ENCODE peak calls at places on chromosome 7, in four cellular contexts. One of them, this sample, is unnamed.

GRCh38 chr7:20064181-20064970 is 152.8 kb downstream of the MACC1 start:
- DNase-seq in GM12878: no peak
- DNase-seq in H1: no peak
- DNase-seq in HepG2: no peak
- DNase-seq in this sample: no peak

GRCh38 chr7:46007990-46008643 is 87.0 kb upstream of the IGFBP3 start:
- DNase-seq in H1: no peak
- DNase-seq in HepG2: no peak
- DNase-seq in GM12878: no peak
- DNase-seq in this sample: no peak

GRCh38 chr7:30062587-30062986 is 34.4 kb downstream of the PLEKHA8 start:
- DNase-seq in H1: no peak
- DNase-seq in GM12878: no peak
- DNase-seq in HepG2: peak
- DNase-seq in this sample: peak

GRCh38 chr7:51315393-51316261 is 982 bp downstream of the COBL start:
- DNase-seq in H1: peak
- DNase-seq in HepG2: peak
- DNase-seq in GM12878: no peak
- DNase-seq in this sample: no peak

GRCh38 chr7:50300336-50300735 is 4.2 kb upstream of the IKZF1 start:
- DNase-seq in GM12878: no peak
- DNase-seq in HepG2: no peak
- DNase-seq in H1: no peak
- DNase-seq in this sample: no peak

GRCh38 chr7:112571852-112572607 is 91.2 kb downstream of the LSMEM1 start:
- DNase-seq in HepG2: peak
- DNase-seq in GM12878: no peak
- DNase-seq in H1: no peak
- DNase-seq in this sample: peak

GRCh38 chr7:134502463-134502862 is 24.9 kb upstream of the AKR1B10 start:
- DNase-seq in HepG2: no peak
- DNase-seq in GM12878: no peak
- DNase-seq in H1: no peak
- DNase-seq in this sample: no peak

GRCh38 chr7:150731916-150732315 is 5.3 kb upstream of the GIMAP5 start:
- DNase-seq in H1: no peak
- DNase-seq in GM12878: no peak
- DNase-seq in HepG2: no peak
- DNase-seq in this sample: no peak

GRCh38 chr7:38932509-38933168 is 23.6 kb upstream of the VPS41 start:
- DNase-seq in HepG2: peak
- DNase-seq in GM12878: peak
- DNase-seq in H1: peak
- DNase-seq in this sample: peak

GRCh38 chr7:2043316-2044039 is 189.3 kb downstream of the MAD1L1 start:
- DNase-seq in H1: no peak
- DNase-seq in GM12878: no peak
- DNase-seq in HepG2: no peak
- DNase-seq in this sample: no peak

GRCh38 chr7:98105942-98106544 is 619 bp upstream of the LMTK2 start:
- DNase-seq in HepG2: peak
- DNase-seq in H1: no peak
- DNase-seq in GM12878: no peak
- DNase-seq in this sample: no peak

GRCh38 chr7:17155529-17155928 is 142.9 kb upstream of the AHR start:
- DNase-seq in H1: no peak
- DNase-seq in HepG2: no peak
- DNase-seq in GM12878: no peak
- DNase-seq in this sample: no peak

GRCh38 chr7:47253650-47254080 is 328.2 kb downstream of the TNS3 start:
- DNase-seq in GM12878: no peak
- DNase-seq in H1: peak
- DNase-seq in HepG2: no peak
- DNase-seq in this sample: peak

GRCh38 chr7:43669286-43670081 is 59.8 kb downstream of the COA1 start:
- DNase-seq in GM12878: no peak
- DNase-seq in HepG2: no peak
- DNase-seq in H1: peak
- DNase-seq in this sample: peak

GRCh38 chr7:114656471-114656870 is 241.9 kb downstream of the FOXP2 start:
- DNase-seq in HepG2: no peak
- DNase-seq in H1: no peak
- DNase-seq in GM12878: no peak
- DNase-seq in this sample: no peak

GRCh38 chr7:67738145-67738544 is 741.5 kb downstream of the TYW1 start:
- DNase-seq in H1: no peak
- DNase-seq in HepG2: no peak
- DNase-seq in GM12878: no peak
- DNase-seq in this sample: no peak

GRCh38 chr7:134757938-134758337 is 21.5 kb upstream of the CALD1 start:
- DNase-seq in H1: no peak
- DNase-seq in HepG2: no peak
- DNase-seq in GM12878: no peak
- DNase-seq in this sample: no peak

GRCh38 chr7:44286618-44287487 is 38.5 kb downstream of the CAMK2B start:
- DNase-seq in H1: peak
- DNase-seq in GM12878: no peak
- DNase-seq in HepG2: no peak
- DNase-seq in this sample: no peak

GRCh38 chr7:100220833-100221718 is 1.3 kb downstream of the PVRIG start:
- DNase-seq in GM12878: peak
- DNase-seq in H1: no peak
- DNase-seq in HepG2: no peak
- DNase-seq in this sample: no peak

GRCh38 chr7:94434031-94434430 is 39.3 kb downstream of the COL1A2 start:
- DNase-seq in GM12878: no peak
- DNase-seq in HepG2: no peak
- DNase-seq in H1: no peak
- DNase-seq in this sample: no peak

GRCh38 chr7:73701357-73701995 is 18.0 kb downstream of the STX1A start:
- DNase-seq in H1: peak
- DNase-seq in GM12878: no peak
- DNase-seq in HepG2: peak
- DNase-seq in this sample: peak

GRCh38 chr7:122304604-122304975 is at the start of gene FEZF1:
- DNase-seq in HepG2: peak
- DNase-seq in H1: no peak
- DNase-seq in GM12878: no peak
- DNase-seq in this sample: no peak

GRCh38 chr7:17580861-17581260 is 282.4 kb downstream of the AHR start:
- DNase-seq in HepG2: no peak
- DNase-seq in H1: no peak
- DNase-seq in GM12878: no peak
- DNase-seq in this sample: no peak

GRCh38 chr7:5117095-5117970 is 71.7 kb downstream of the RBAK start:
- DNase-seq in H1: no peak
- DNase-seq in HepG2: no peak
- DNase-seq in GM12878: no peak
- DNase-seq in this sample: no peak

GRCh38 chr7:101728128-101728527 is 89.3 kb upstream of the CUX1 start:
- DNase-seq in HepG2: no peak
- DNase-seq in GM12878: no peak
- DNase-seq in H1: no peak
- DNase-seq in this sample: no peak

GRCh38 chr7:55486991-55487390 is 85.3 kb downstream of the VOPP1 start:
- DNase-seq in HepG2: no peak
- DNase-seq in GM12878: no peak
- DNase-seq in H1: no peak
- DNase-seq in this sample: no peak

GRCh38 chr7:149007615-149008014 is 20.7 kb downstream of the PDIA4 start:
- DNase-seq in HepG2: no peak
- DNase-seq in H1: no peak
- DNase-seq in GM12878: no peak
- DNase-seq in this sample: peak

GRCh38 chr7:143882611-143883078 is 19.3 kb downstream of the TCAF1 start:
- DNase-seq in H1: no peak
- DNase-seq in GM12878: no peak
- DNase-seq in HepG2: peak
- DNase-seq in this sample: no peak

GRCh38 chr7:85927226-85927625 is 716.5 kb upstream of the GRM3 start:
- DNase-seq in GM12878: no peak
- DNase-seq in H1: no peak
- DNase-seq in HepG2: no peak
- DNase-seq in this sample: no peak

GRCh38 chr7:76069238-76069638 is 21.3 kb downstream of the MDH2 start:
- DNase-seq in GM12878: no peak
- DNase-seq in HepG2: no peak
- DNase-seq in H1: no peak
- DNase-seq in this sample: peak

GRCh38 chr7:130473877-130474276 is 18.0 kb upstream of the MEST start:
- DNase-seq in H1: no peak
- DNase-seq in GM12878: no peak
- DNase-seq in HepG2: no peak
- DNase-seq in this sample: no peak

GRCh38 chr7:152144557-152145245 is 119.2 kb downstream of the GALNT11 start:
- DNase-seq in HepG2: no peak
- DNase-seq in H1: no peak
- DNase-seq in GM12878: no peak
- DNase-seq in this sample: no peak

GRCh38 chr7:102094311-102094710 is 192.4 kb upstream of the SH2B2 start:
- DNase-seq in GM12878: no peak
- DNase-seq in HepG2: no peak
- DNase-seq in H1: no peak
- DNase-seq in this sample: no peak

GRCh38 chr7:137146552-137146961 is 197.0 kb downstream of the PTN start:
- DNase-seq in GM12878: no peak
- DNase-seq in HepG2: no peak
- DNase-seq in H1: no peak
- DNase-seq in this sample: no peak

GRCh38 chr7:18770154-18770807 is 274.7 kb downstream of the HDAC9 start:
- DNase-seq in GM12878: no peak
- DNase-seq in HepG2: no peak
- DNase-seq in H1: no peak
- DNase-seq in this sample: no peak

GRCh38 chr7:74002474-74003017 is 25.4 kb upstream of the ELN start:
- DNase-seq in H1: no peak
- DNase-seq in GM12878: no peak
- DNase-seq in HepG2: no peak
- DNase-seq in this sample: no peak

GRCh38 chr7:637826-638225 is 88.7 kb upstream of the DNAAF5 start:
- DNase-seq in H1: no peak
- DNase-seq in GM12878: no peak
- DNase-seq in HepG2: no peak
- DNase-seq in this sample: no peak
- TF ChIP-seq CBX5 in H1: no peak
- TF ChIP-seq CBX5 in GM12878: no peak
- TF ChIP-seq CBX5 in HepG2: no peak
- TF ChIP-seq CBX5 in this sample: no peak

GRCh38 chr7:107035446-107035845 is 9.1 kb upstream of the PRKAR2B start:
- DNase-seq in GM12878: no peak
- DNase-seq in HepG2: no peak
- DNase-seq in H1: no peak
- DNase-seq in this sample: peak
- TF ChIP-seq USF2 in GM12878: no peak
- TF ChIP-seq USF2 in HepG2: no peak
- TF ChIP-seq USF2 in H1: no peak
- TF ChIP-seq USF2 in this sample: no peak

GRCh38 chr7:71227126-71227525 is 95.2 kb downstream of the GALNT17 start:
- DNase-seq in HepG2: no peak
- DNase-seq in H1: no peak
- DNase-seq in GM12878: no peak
- DNase-seq in this sample: no peak
- TF ChIP-seq CBX5 in HepG2: no peak
- TF ChIP-seq CBX5 in H1: no peak
- TF ChIP-seq CBX5 in GM12878: no peak
- TF ChIP-seq CBX5 in this sample: no peak

DNA sequence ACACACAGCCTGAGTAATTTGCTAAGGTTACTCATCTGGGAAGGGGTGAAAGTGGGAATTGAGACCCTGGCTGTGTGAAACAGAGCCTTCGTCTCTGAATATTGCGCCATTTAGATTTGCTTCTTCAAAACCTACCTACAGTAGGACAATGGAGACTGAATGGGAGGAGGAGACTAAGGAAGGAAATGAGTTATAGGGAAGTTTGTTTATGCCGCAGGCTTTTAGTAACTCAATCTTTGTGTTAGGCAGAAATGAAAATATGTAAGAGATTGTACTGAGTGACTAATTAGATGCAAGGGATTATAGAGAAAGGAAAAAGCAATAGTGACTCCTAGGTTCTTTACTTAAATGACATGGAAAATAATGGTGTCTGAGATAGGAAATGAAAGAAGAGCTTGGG is 80.2 kb downstream of the KCND2 start:
- DNase-seq in HepG2: no peak
- DNase-seq in GM12878: no peak
- DNase-seq in H1: no peak
- DNase-seq in this sample: no peak
- TF ChIP-seq USF2 in HepG2: no peak
- TF ChIP-seq USF2 in GM12878: no peak
- TF ChIP-seq USF2 in H1: no peak
- TF ChIP-seq USF2 in this sample: no peak

DNA sequence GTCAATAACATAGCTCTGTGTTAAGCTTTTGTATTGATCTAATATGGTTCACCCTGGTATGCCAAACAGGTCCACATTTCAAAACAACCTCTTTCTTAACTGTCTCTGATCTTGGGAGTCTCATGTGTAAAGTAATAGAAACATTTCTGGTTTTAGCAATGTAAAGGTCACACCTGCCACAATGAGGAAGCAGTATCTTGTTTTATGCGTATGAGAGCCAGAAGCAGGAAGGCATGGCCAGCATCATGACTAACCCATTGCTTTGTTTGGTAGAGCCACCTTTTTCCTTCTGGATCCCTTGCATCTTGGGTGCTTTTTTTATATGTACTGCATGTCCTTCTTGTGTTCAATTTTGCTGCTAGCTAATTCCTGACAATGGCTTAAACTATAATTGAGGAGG is 411.3 kb upstream of the SEMA3C start:
- DNase-seq in GM12878: no peak
- DNase-seq in H1: no peak
- DNase-seq in HepG2: no peak
- DNase-seq in this sample: no peak
- TF ChIP-seq CBX5 in GM12878: no peak
- TF ChIP-seq CBX5 in H1: no peak
- TF ChIP-seq CBX5 in HepG2: no peak
- TF ChIP-seq CBX5 in this sample: no peak

GRCh38 chr7:129089521-129090212 is 34.8 kb upstream of the TNPO3 start:
- DNase-seq in GM12878: peak
- DNase-seq in H1: no peak
- DNase-seq in HepG2: no peak
- DNase-seq in this sample: no peak
- TF ChIP-seq USF2 in GM12878: no peak
- TF ChIP-seq USF2 in H1: no peak
- TF ChIP-seq USF2 in HepG2: no peak
- TF ChIP-seq USF2 in this sample: no peak